ENCODE peak calls at places on chromosome 3, in five cellular contexts. O, K, Z, J and C are unnamed samples.

GRCh38 chr3:56157693-56158092 is 310.6 kb downstream of the ERC2 start:
- DNase-seq in O (peak), K (peak), Z (no peak), J (peak), C (no peak)

GRCh38 chr3:58093573-58094195 is 85.5 kb downstream of the FLNB start:
- DNase-seq in O (peak), K (no peak), Z (no peak), J (peak), C (no peak)

GRCh38 chr3:14785207-14786155 is 33.3 kb upstream of the FGD5 start:
- DNase-seq in O (no peak), K (no peak), Z (peak), J (no peak), C (no peak)

GRCh38 chr3:55459838-55460237 is 27.3 kb downstream of the WNT5A start:
- DNase-seq in O (no peak), K (no peak), Z (no peak), J (no peak), C (no peak)

GRCh38 chr3:133856316-133856715 is 39.4 kb downstream of the RAB6B start:
- DNase-seq in O (peak), K (no peak), Z (no peak), J (peak), C (no peak)

GRCh38 chr3:50623840-50624474 is 7.0 kb downstream of the MAPKAPK3 start:
- DNase-seq in O (no peak), K (no peak), Z (no peak), J (peak), C (no peak)

GRCh38 chr3:131072845-131073244 is 46.2 kb downstream of the NEK11 start:
- DNase-seq in O (peak), K (no peak), Z (no peak), J (peak), C (no peak)

GRCh38 chr3:113834983-113835382 is 3.6 kb upstream of the GRAMD1C start:
- DNase-seq in O (peak), K (no peak), Z (no peak), J (peak), C (no peak)

GRCh38 chr3:12196684-12197083 is 38.0 kb upstream of the TIMP4 start:
- DNase-seq in O (no peak), K (no peak), Z (no peak), J (no peak), C (no peak)

GRCh38 chr3:71025010-71025409 is 558.5 kb downstream of the FOXP1 start:
- DNase-seq in O (no peak), K (no peak), Z (no peak), J (no peak), C (no peak)

GRCh38 chr3:46423588-46423987 is 16.5 kb downstream of the CCRL2 start:
- DNase-seq in O (peak), K (no peak), Z (no peak), J (peak), C (no peak)

GRCh38 chr3:157794771-157795170 is 291.6 kb upstream of the VEPH1 start:
- DNase-seq in O (peak), K (no peak), Z (no peak), J (peak), C (no peak)

GRCh38 chr3:100465871-100466777 is 26.3 kb upstream of the TMEM45A start:
- DNase-seq in O (no peak), K (no peak), Z (no peak), J (no peak), C (peak)

GRCh38 chr3:66666362-66666761 is 165.5 kb upstream of the LRIG1 start:
- DNase-seq in O (peak), K (no peak), Z (no peak), J (peak), C (no peak)

GRCh38 chr3:120170223-120170622 is 76.0 kb upstream of the GSK3B start:
- DNase-seq in O (peak), K (no peak), Z (no peak), J (peak), C (no peak)

GRCh38 chr3:15768421-15769255 is 29.1 kb downstream of the ANKRD28 start:
- DNase-seq in O (peak), K (no peak), Z (peak), J (peak), C (peak)

GRCh38 chr3:141012571-141012970 is 38.6 kb upstream of the SPSB4 start:
- DNase-seq in O (no peak), K (no peak), Z (no peak), J (no peak), C (no peak)

GRCh38 chr3:77296527-77296926 is 256.6 kb downstream of the ROBO2 start:
- DNase-seq in O (peak), K (no peak), Z (no peak), J (peak), C (no peak)

GRCh38 chr3:49703443-49703927 is 14.1 kb downstream of the RNF123 start:
- DNase-seq in O (no peak), K (no peak), Z (no peak), J (peak), C (peak)

GRCh38 chr3:81245505-81245904 is 515.9 kb downstream of the GBE1 start:
- DNase-seq in O (peak), K (no peak), Z (no peak), J (peak), C (no peak)

GRCh38 chr3:32403663-32404062 is 12.0 kb downstream of the CMTM7 start:
- DNase-seq in O (no peak), K (no peak), Z (no peak), J (no peak), C (no peak)

GRCh38 chr3:111539351-111540331 is 2.4 kb upstream of the CD96 start:
- DNase-seq in O (no peak), K (no peak), Z (peak), J (peak), C (peak)
- TF ChIP-seq CTCF in O (peak), K (peak), Z (peak), J (peak), C (peak)

DNA sequence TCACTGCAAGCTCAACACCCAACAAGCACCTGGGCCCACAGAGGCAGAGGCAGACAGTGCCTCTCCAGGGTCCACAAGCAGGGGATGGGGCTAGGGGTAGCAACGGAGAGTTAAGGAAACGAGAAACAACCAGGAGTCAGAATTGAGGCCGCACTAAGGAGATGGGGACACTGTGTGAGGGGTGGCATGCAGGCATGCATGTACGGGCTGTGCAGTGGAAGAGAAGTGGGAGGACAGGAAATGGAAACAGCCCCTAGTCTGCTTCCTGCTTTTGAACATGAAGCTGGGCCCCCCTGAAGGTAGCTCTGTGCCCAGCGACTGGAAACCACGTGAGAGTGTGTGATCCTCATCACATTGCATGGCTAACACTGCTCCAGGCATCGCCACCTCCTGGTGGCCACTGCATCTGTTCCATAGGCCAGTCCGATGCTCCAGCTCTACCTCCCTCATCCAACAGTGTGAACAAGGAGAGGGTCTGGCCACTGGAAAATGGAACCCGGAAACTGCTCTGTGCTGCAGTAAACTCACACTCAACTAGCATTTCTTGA is 44.0 kb downstream of the XXYLT1 start:
- DNase-seq in O (no peak), K (no peak), Z (no peak), J (no peak), C (peak)
- TF ChIP-seq CTCF in O (peak), K (peak), Z (no peak), J (peak), C (peak)

DNA sequence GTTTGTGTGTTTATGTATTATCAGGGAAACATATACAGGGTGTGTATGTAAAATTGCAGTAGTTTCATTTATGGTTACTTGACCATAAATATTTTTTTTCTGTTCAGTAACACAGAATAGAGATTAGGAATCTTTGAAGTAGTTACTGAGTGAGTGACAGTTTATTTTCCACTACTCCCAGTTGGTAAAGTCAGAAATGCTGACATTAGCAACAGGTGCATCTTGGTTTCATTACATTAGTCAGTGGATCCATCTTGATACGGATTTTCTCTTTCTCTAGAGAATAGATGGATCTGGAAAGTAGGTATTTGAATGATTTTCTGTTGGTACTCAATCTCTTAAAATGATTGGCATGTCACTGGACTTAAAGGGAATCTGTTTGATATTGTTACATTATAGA is 6.0 kb downstream of the UBE2E2 start:
- DNase-seq in O (no peak), K (no peak), Z (no peak), J (no peak), C (no peak)
- TF ChIP-seq CTCF in O (no peak), K (no peak), Z (no peak), J (no peak), C (no peak)

GRCh38 chr3:167102071-167102470 is 278.0 kb downstream of the ZBBX start:
- DNase-seq in O (no peak), K (no peak), Z (no peak), J (no peak), C (no peak)
- TF ChIP-seq CTCF in O (no peak), K (peak), Z (peak), J (no peak), C (no peak)

DNA sequence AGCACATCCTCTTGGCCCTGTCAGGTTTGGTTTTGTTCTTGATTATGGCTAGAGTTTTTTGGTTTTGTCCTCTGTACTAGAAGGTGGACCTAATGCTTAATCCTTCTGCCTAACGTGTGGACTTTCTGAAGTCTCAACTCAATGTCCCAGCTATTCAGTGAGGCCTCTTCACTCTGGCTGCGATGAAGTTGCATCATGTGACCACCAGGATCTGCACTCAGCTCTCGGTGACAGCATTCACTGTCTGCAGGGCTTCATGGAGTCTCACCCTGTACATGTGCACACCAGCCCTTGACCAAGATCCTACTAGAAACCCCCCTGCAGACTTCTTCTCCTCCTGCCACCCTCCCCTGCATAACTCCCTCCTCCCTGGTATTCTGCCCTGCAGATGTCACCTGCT is 38.7 kb upstream of the HRH1 start:
- DNase-seq in O (no peak), K (no peak), Z (no peak), J (no peak), C (no peak)
- TF ChIP-seq CTCF in O (no peak), K (no peak), Z (no peak), J (no peak), C (no peak)

DNA sequence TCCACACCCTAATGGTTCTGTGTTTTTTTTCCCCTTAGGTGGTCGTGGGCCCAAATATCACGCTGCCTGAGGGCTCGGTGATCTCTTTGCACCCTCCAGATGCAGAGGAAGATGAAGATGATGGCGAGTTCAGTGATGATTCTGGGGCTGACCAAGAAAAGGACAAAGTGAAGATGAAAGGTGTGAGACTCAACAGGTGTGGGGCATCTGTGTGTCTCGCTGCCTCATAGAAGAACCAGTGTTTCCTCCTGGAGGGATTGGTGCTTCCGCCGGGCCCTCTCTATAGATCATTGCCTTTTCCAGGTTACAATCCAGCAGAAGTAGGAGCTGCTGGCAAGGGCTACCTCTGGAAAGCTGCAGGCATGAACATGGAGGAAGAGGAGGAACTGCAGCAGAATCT is 7.0 kb downstream of the EIF2B5 start:
- DNase-seq in O (no peak), K (no peak), Z (no peak), J (no peak), C (no peak)
- TF ChIP-seq CTCF in O (no peak), K (no peak), Z (no peak), J (no peak), C (no peak)